ENCODE peak calls at places on chromosomes 4 and X, in eight cellular contexts. P is foreskin keratinocyte, T is RWPE2, R is uterus, K is GM12865, Z is psoas muscle, G is fibroblast of mammary gland, H is WERI-Rb-1. S is an unnamed sample.

GRCh38 chr4:99615210-99615834 is 40.7 kb downstream of the MTTP start:
- DNase-seq in P (no peak), H (peak), T (no peak), Z (no peak), G (no peak), K (no peak), R (no peak), S (no peak)

GRCh38 chr4:186669159-186669720 is 54.4 kb downstream of the FAT1 start:
- DNase-seq in K (no peak), R (no peak), Z (no peak), T (no peak), G (peak), P (peak), H (no peak), S (no peak)

GRCh38 chr4:174408841-174409552 is 113.3 kb downstream of the HPGD start:
- DNase-seq in R (no peak), P (no peak), G (no peak), Z (no peak), T (no peak), K (no peak), H (no peak), S (no peak)

GRCh38 chr4:66055999-66056398 is 385.7 kb upstream of the EPHA5 start:
- DNase-seq in P (peak), R (no peak), K (no peak), G (no peak), Z (no peak), H (no peak), T (no peak), S (no peak)

GRCh38 chr4:6368601-6369000 is 99.0 kb downstream of the WFS1 start:
- DNase-seq in R (no peak), G (no peak), H (no peak), K (no peak), Z (no peak), T (no peak), P (no peak), S (no peak)

GRCh38 chrX:47623540-47624027 is 3.9 kb upstream of the SYN1 start:
- DNase-seq in G (peak), P (peak), R (no peak), Z (no peak), T (peak), K (no peak), H (no peak), S (no peak)

GRCh38 chrX:136872091-136872700 is 8.3 kb downstream of the RBMX start:
- DNase-seq in G (no peak), K (no peak), R (no peak), Z (no peak), P (no peak), H (no peak), T (no peak), S (no peak)

GRCh38 chrX:13087322-13088154 is 43.1 kb upstream of the FAM9C start:
- DNase-seq in G (no peak), Z (no peak), T (no peak), K (peak), P (peak), H (no peak), R (no peak), S (peak)

GRCh38 chrX:153909024-153909979 is 4.8 kb downstream of the AVPR2 start:
- DNase-seq in R (no peak), P (no peak), K (peak), Z (no peak), G (no peak), T (no peak), H (peak), S (peak)

GRCh38 chr4:95255396-95256107 is 293.2 kb downstream of the UNC5C start:
- DNase-seq in K (no peak), H (no peak), P (peak), R (no peak), T (no peak), G (peak), Z (no peak), S (no peak)

GRCh38 chr4:189090174-189090814 is 850.4 kb upstream of the FRG1 start:
- DNase-seq in Z (no peak), G (peak), K (no peak), R (no peak), T (no peak), H (no peak), P (peak), S (no peak)

GRCh38 chrX:110402091-110402854 is 43.6 kb downstream of the RTL9 start:
- DNase-seq in Z (peak), K (no peak), T (peak), P (peak), R (peak), H (no peak), G (peak), S (no peak)

GRCh38 chr4:27357283-27357682 is 496.6 kb downstream of the STIM2 start:
- DNase-seq in K (no peak), T (no peak), P (peak), Z (no peak), R (no peak), G (peak), H (no peak), S (no peak)

GRCh38 chr4:80136238-80136637 is 61.1 kb upstream of the PRDM8 start:
- DNase-seq in K (no peak), H (no peak), G (no peak), Z (no peak), R (no peak), T (no peak), P (no peak), S (no peak)

GRCh38 chr4:89753601-89754066 is 83.3 kb downstream of the SNCA start:
- DNase-seq in R (no peak), Z (no peak), P (peak), H (no peak), T (no peak), G (peak), K (no peak), S (no peak)

GRCh38 chrX:111511477-111511876 is at the start of gene SERTM2:
- DNase-seq in P (peak), R (peak), G (peak), T (no peak), Z (no peak), H (peak), K (no peak), S (peak)

GRCh38 chrX:153029875-153030274 is 26.4 kb upstream of the PNMA3 start:
- DNase-seq in K (no peak), T (no peak), G (peak), R (no peak), H (no peak), Z (no peak), P (no peak), S (no peak)

GRCh38 chr4:3248811-3249661 is at the start of gene MSANTD1:
- DNase-seq in R (no peak), Z (no peak), G (peak), H (no peak), T (peak), P (peak), K (no peak), S (no peak)

GRCh38 chrX:48937065-48937907 is 18.5 kb upstream of the PIM2 start:
- DNase-seq in H (no peak), R (no peak), Z (peak), P (no peak), T (no peak), K (peak), G (peak), S (peak)

DNA sequence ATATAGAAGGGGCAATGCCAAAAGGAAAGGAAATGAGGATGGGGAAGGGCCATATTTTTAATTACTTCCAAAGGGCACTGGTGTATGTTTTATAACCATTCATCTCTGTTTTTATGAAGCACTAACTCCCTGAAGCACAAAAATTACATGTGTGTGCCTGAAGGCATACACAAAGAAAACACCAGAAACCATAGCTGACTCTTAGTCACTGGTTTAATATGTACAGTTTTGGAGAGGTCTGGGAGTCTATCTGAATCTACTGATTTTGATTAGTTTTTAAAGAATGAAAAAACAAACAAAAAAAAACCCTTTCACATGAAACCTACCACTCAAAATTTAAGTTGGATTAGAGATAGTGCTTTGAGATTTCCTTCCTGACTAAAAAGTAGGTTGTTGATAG is 438.7 kb downstream of the RPA4 start:
- DNase-seq in K (no peak), Z (no peak), P (no peak), G (no peak), H (no peak), T (no peak), R (no peak), S (no peak)
- TF ChIP-seq CTCF in K (no peak), Z (no peak), P (no peak), G (no peak), H (no peak), T (no peak), R (no peak), S (no peak)

GRCh38 chrX:135543924-135544323 is 23.5 kb downstream of the INTS6L start:
- DNase-seq in R (no peak), Z (no peak), H (peak), K (peak), T (no peak), P (no peak), G (no peak), S (no peak)
- TF ChIP-seq CTCF in R (no peak), Z (peak), H (peak), K (peak), T (no peak), P (peak), G (peak), S (peak)

GRCh38 chr4:23861897-23862296 is 27.9 kb downstream of the PPARGC1A start:
- DNase-seq in R (no peak), T (no peak), Z (no peak), K (no peak), H (no peak), P (no peak), G (no peak), S (no peak)

GRCh38 chr4:23855912-23856605 is 33.8 kb downstream of the PPARGC1A start:
- DNase-seq in P (no peak), G (peak), H (no peak), R (no peak), Z (no peak), T (no peak), K (no peak), S (no peak)

GRCh38 chr4:23856630-23857029 is 33.2 kb downstream of the PPARGC1A start:
- DNase-seq in H (no peak), G (no peak), Z (no peak), P (no peak), K (no peak), R (no peak), T (no peak), S (no peak)

GRCh38 chr4:23853986-23854385 is 35.9 kb downstream of the PPARGC1A start:
- DNase-seq in H (no peak), P (no peak), R (no peak), T (no peak), K (no peak), Z (no peak), G (no peak), S (no peak)

GRCh38 chr4:23857353-23857752 is 32.5 kb downstream of the PPARGC1A start:
- DNase-seq in K (no peak), P (peak), R (no peak), G (peak), Z (no peak), T (no peak), H (no peak), S (no peak)
- TF ChIP-seq CTCF in K (no peak), P (peak), R (peak), G (peak), Z (no peak), T (peak), H (peak), S (no peak)

GRCh38 chrX:140672840-140673731 is 36.5 kb upstream of the LINC00632 start:
- DNase-seq in R (no peak), T (no peak), P (no peak), Z (no peak), G (no peak), K (no peak), H (no peak), S (no peak)
- TF ChIP-seq CTCF in R (no peak), T (no peak), P (no peak), Z (no peak), G (no peak), K (no peak), H (no peak), S (no peak)

GRCh38 chrX:74613350-74614192 is 853 bp downstream of the RLIM start:
- DNase-seq in K (peak), Z (no peak), T (no peak), H (no peak), R (no peak), G (peak), P (peak), S (no peak)
- TF ChIP-seq CTCF in K (peak), Z (no peak), T (no peak), H (no peak), R (no peak), G (no peak), P (peak), S (peak)

GRCh38 chrX:7286461-7286860 is 138.5 kb upstream of the PUDP start:
- DNase-seq in K (no peak), G (peak), T (no peak), Z (no peak), P (no peak), H (no peak), R (no peak), S (no peak)
- TF ChIP-seq CTCF in K (no peak), G (no peak), T (no peak), Z (no peak), P (no peak), H (no peak), R (no peak), S (no peak)

DNA sequence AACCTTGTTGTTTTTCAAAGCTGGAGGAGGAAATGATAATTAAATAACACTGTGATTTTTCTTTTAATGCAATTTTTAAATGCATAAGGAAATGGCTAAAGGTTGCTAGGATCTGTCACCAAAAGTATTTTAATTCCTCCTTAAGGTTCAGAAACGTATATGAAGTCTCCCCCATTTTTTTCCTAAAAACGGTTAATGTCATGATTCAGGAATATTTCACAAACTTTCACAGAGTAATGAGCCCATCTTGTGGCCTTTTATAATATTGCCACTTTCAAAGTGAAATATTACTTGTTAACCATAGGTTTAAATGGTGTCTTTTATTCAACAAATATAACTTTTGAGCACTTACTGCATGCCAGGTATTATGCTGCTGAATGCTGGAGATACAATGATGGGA is 99.5 kb upstream of the USP38 start:
- DNase-seq in P (no peak), Z (no peak), H (no peak), K (no peak), R (no peak), G (no peak), T (no peak), S (no peak)
- TF ChIP-seq CTCF in P (peak), Z (peak), H (no peak), K (no peak), R (no peak), G (peak), T (peak), S (no peak)

GRCh38 chr4:47763279-47763678 is 74.6 kb downstream of the CORIN start:
- DNase-seq in K (no peak), G (no peak), Z (no peak), P (no peak), H (no peak), T (no peak), R (no peak), S (no peak)

DNA sequence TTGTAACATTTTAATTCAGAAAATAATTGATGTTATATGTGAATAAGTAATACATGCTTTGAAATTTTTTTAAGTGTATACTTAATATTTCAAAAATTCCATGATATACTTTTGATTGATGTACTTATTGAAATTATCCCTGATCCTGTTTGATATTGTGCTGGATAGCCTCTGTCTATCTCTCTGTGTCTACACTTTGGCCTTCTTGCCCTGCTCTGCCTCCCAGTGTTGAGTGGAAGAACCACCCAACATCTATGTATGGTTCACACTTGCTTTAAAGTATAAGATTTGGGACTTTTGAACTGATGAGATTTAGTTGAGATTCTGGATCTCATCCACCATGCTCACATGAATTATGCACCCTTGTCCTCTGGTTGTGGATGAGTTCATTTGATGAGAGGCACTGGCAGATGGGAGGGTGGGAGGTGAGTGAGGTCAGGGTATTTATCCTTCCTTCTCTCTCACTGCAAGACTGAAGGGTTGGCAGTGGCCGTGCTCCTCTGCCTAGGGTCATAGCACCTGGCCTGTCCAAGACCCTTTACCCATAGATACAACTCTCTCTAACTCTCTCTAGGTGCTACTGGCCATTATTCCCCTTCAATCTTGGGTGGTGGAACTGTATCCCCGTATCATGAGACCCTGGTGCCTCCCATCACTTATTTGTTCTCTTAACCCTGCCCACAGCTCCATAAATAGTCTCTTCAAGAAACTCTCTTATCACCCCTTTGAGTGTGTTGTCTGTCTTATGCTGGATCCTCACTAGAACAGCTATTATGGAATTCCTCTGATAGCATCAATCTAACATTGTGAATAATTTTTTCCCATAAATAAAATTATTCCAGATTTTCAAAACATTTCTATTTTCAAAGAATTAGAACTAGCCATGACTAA is 75.2 kb downstream of the CORIN start:
- DNase-seq in R (no peak), H (no peak), Z (no peak), T (no peak), G (no peak), K (no peak), P (no peak), S (no peak)
- TF ChIP-seq CTCF in R (no peak), H (no peak), Z (no peak), T (no peak), G (no peak), K (no peak), P (no peak), S (no peak)